ENCODE peak calls at places on chromosomes 1 and 21, in six cellular contexts. P is PC-9, C is mammary epithelial cell, M is hepatocyte, S is PC-3, L is HCT116. A is an unnamed sample.

GRCh38 chr1:234620786-234621468 is 10.9 kb upstream of the IRF2BP2 start:
- DNase-seq in P (no peak), C (no peak), M (no peak), S (no peak), L (no peak), A (no peak)

GRCh38 chr1:53349369-53349705 is 21.5 kb upstream of the LRP8 start:
- DNase-seq in P (no peak), C (no peak), M (no peak), S (no peak), L (no peak), A (no peak)

GRCh38 chr1:235831148-235831547 is 35.6 kb downstream of the LYST start:
- DNase-seq in P (no peak), C (peak; percentile 55), M (no peak), S (peak; percentile 17), L (no peak), A (no peak)

GRCh38 chr1:60078182-60078581 is 4.6 kb upstream of the C1orf87 start:
- DNase-seq in P (no peak), C (no peak), M (no peak), S (no peak), L (no peak), A (no peak)

GRCh38 chr1:45669859-45670655 is 16.3 kb downstream of the GPBP1L1 start:
- DNase-seq in P (no peak), C (peak; percentile 14), M (no peak), S (no peak), L (no peak), A (peak; percentile 29)

GRCh38 chr1:7376676-7377075 is 394.4 kb upstream of the VAMP3 start:
- DNase-seq in P (no peak), C (no peak), M (no peak), S (no peak), L (no peak), A (no peak)

GRCh38 chr1:85188530-85188929 is 12.3 kb downstream of the SYDE2 start:
- DNase-seq in P (no peak), C (no peak), M (no peak), S (no peak), L (no peak), A (no peak)

GRCh38 chr1:184465489-184466146 is 78.8 kb downstream of the C1orf21 start:
- DNase-seq in P (no peak), C (no peak), M (no peak), S (no peak), L (no peak), A (no peak)

GRCh38 chr1:188140958-188141357 is 1312.2 kb downstream of the PLA2G4A start:
- DNase-seq in P (no peak), C (no peak), M (no peak), S (no peak), L (no peak), A (no peak)

DNA sequence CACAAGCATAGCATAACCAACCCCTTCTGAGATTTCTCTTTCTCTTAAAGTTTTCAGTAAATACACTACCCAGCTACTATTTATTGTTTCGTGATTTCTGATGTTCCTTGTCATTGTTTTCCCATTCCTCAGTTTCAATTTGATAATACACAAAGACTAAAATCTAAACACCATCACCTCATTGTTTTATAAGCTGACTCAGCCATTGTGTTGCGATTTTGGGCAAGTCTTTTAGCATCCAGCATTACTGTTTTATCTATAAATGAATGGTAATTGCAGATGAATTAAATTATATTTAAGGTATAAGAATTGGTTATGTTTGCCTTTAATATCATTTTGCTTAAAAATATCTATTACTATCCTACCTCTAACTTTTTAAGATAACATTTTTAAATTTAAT is 1308.5 kb downstream of the PLA2G4A start:
- DNase-seq in P (no peak), C (no peak), M (no peak), S (no peak), L (no peak), A (peak; percentile 24)
- H2AFZ ChIP-seq in P (no peak overlapping the region), C (no peak overlapping the region), M (no peak overlapping the region), S (no peak overlapping the region), L (no peak overlapping the region), A (no peak overlapping the region)

DNA sequence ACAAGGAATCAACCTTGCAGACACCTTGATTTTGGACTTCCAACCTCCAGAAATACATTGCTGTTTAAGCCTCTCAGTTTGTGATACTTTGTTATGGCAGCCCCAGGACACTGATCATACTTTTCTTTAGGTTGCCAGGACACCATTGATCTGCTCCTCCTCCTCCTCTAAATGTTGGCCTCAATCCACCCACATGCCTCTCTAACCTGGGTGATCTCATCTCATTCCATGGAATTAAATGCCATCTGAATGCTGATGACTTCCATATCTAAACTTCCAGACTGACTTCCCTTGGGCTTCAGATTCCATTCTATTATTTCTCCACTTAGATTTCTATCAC is 7.4 kb upstream of the PPP1R15B start:
- DNase-seq in P (peak; percentile 81), C (peak; percentile 51), M (no peak), S (peak; percentile 79), L (no peak), A (peak; percentile 46)
- H2AFZ ChIP-seq in P (no peak overlapping the region), C (peak overlapping the region; percentile 7), M (no peak overlapping the region), S (no peak overlapping the region), L (no peak overlapping the region), A (no peak overlapping the region)

GRCh38 chr21:41643246-41643966 is 123.4 kb downstream of the RIPK4 start:
- DNase-seq in P (peak; percentile 62), C (no peak), M (no peak), S (peak; percentile 45), L (no peak), A (no peak)
- H2AFZ ChIP-seq in P (no peak overlapping the region), C (no peak overlapping the region), M (no peak overlapping the region), S (no peak overlapping the region), L (no peak overlapping the region), A (no peak overlapping the region)

GRCh38 chr1:25066731-25067520 is 136.8 kb upstream of the RUNX3 start:
- DNase-seq in P (no peak), C (no peak), M (no peak), S (peak; percentile 15), L (no peak), A (no peak)
- H2AFZ ChIP-seq in P (no peak overlapping the region), C (peak overlapping the region; percentile 72), M (no peak overlapping the region), S (no peak overlapping the region), L (no peak overlapping the region), A (no peak overlapping the region)

DNA sequence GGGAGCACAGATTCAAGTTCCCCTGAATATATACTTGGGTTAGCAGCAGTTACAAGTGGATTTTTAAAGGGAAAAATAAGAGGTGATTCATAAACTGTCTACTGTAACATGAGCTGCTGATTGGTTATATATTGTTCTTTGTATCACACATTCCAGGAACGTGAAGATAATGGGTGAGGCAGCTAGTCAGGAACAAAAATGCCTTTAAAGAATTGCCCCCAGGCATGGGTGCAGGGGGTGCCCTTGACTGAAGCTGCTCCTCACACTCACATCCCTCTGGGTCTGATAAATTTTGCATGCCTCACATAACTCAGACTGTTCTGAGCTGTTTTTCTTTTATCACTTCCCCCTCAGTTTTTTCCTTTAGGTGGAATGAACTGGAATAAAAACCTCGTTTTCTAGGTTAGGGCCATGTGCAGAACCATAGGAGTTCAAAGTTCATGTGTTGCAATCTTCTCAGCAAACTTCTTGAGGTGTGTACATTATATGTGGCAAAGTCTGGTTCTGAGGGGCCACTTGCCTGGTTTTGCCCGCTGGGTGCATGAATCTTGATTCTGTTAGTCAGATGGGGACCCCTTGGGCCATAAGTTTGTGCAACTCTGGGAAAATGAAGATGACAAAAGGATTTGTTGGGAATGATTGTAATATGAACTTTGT is 21.1 kb downstream of the TBX19 start:
- DNase-seq in P (peak; percentile 98), C (peak; percentile 94), M (peak; percentile 41), S (peak; percentile 99), L (peak; percentile 57), A (no peak)
- H2AFZ ChIP-seq in P (no peak overlapping the region), C (peak overlapping the region; percentile 6), M (no peak overlapping the region), S (peak overlapping the region; percentile 9), L (no peak overlapping the region), A (no peak overlapping the region)

GRCh38 chr1:38084113-38084512 is 37.5 kb upstream of the POU3F1 start:
- DNase-seq in P (no peak), C (no peak), M (no peak), S (no peak), L (no peak), A (no peak)
- H2AFZ ChIP-seq in P (no peak overlapping the region), C (no peak overlapping the region), M (no peak overlapping the region), S (no peak overlapping the region), L (no peak overlapping the region), A (no peak overlapping the region)

DNA sequence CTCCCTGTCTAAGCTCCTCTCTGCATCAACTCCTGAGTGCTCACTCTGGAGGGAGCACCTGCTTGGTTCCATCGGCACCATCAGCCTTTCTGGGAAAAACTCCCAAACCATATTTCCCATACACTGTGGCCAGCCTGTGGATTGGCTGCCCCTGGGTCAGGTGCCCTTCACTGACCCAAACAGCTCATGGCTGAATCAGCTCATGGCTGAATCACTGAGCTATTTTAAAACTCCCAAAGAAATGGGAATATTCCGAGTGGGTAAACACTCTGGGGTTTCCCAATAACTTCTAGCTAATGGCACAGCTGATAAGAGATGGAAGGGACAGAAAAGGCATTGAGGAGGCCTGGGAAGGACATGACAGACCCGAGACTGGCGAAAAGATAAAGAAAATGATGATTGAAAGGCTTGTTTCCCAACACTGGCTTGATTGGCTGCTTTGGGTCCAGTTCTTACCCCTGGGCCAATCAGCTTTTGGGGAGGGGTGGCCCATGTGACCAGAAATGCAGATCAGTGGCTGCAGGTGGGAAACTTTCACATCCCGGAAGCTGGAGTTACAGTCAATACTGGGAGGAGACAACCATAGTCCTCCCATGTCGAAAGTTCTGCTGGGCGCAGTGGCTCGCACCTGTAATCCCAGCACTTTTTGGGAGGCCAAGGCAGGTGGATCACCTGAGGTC is 37.3 kb upstream of the KAZN start:
- DNase-seq in P (no peak), C (no peak), M (no peak), S (peak; percentile 64), L (no peak), A (no peak)
- H2AFZ ChIP-seq in P (no peak overlapping the region), C (no peak overlapping the region), M (no peak overlapping the region), S (no peak overlapping the region), L (no peak overlapping the region), A (no peak overlapping the region)

GRCh38 chr1:177640687-177641086 is 329.2 kb downstream of the SEC16B start:
- DNase-seq in P (no peak), C (no peak), M (no peak), S (no peak), L (no peak), A (no peak)

GRCh38 chr1:177648138-177648537 is 321.7 kb downstream of the SEC16B start:
- DNase-seq in P (no peak), C (no peak), M (no peak), S (no peak), L (no peak), A (no peak)

GRCh38 chr1:177646757-177647730 is 322.8 kb downstream of the SEC16B start:
- DNase-seq in P (no peak), C (no peak), M (no peak), S (no peak), L (no peak), A (no peak)

GRCh38 chr1:177650947-177651346 is 318.9 kb downstream of the SEC16B start:
- DNase-seq in P (no peak), C (no peak), M (no peak), S (no peak), L (no peak), A (no peak)

DNA sequence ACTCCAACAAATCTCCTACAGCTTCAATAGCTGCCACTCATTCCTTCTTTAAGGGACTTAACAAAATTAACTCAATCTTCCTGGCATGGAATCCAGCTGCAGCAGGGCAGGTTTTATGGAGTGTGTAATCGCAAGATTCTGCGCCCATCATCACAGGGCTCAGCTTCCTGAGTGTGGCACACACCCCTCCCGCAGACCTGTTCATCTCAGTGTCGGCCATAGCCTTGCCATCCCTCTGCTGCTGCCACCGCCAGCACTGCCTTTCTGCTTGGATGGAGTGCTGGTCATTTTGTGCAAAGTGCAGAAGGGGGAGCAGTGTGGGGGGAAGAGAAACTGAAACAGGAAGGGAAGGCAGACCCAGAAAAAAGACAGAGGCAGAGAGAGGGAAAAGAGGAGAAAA is 324.4 kb downstream of the SEC16B start:
- DNase-seq in P (no peak), C (no peak), M (no peak), S (no peak), L (no peak), A (no peak)
- H2AFZ ChIP-seq in P (no peak overlapping the region), C (no peak overlapping the region), M (no peak overlapping the region), S (no peak overlapping the region), L (no peak overlapping the region), A (no peak overlapping the region)